ENCODE peak calls at places on chromosomes 4 and X, in nine cellular contexts. Z is lung microvascular endothelial cell, T is HCT116, Q is fibroblast of mammary gland, O is NCI-H345, U is NCI-H460, K is Calu3, F is right atrium auricular region, G is astrocyte. J is an unnamed sample.

GRCh38 chr4:5755161-5755560 is 44.2 kb downstream of the EVC start:
- DNase-seq in Z (no peak), T (no peak), Q (no peak), O (no peak), U (no peak), K (no peak), F (peak; percentile 16), G (no peak), J (no peak)

GRCh38 chr4:16706251-16706650 is 192.2 kb downstream of the LDB2 start:
- DNase-seq in Z (peak; percentile 51), T (no peak), Q (no peak), O (no peak), U (no peak), K (no peak), F (no peak), G (no peak), J (no peak)

GRCh38 chr4:173794662-173795061 is 264.6 kb upstream of the HAND2 start:
- DNase-seq in Z (peak; percentile 75), T (no peak), Q (peak; percentile 53), O (no peak), U (no peak), K (no peak), F (no peak), G (peak; percentile 30), J (no peak)

GRCh38 chr4:18464160-18464559 is 442.6 kb upstream of the LCORL start:
- DNase-seq in Z (no peak), T (no peak), Q (no peak), O (no peak), U (no peak), K (no peak), F (no peak), G (no peak), J (no peak)

GRCh38 chrX:29435396-29435795 is 780.0 kb upstream of the MAGEB2 start:
- DNase-seq in Z (no peak), T (no peak), Q (no peak), O (no peak), U (no peak), K (no peak), F (no peak), G (peak; percentile 43), J (no peak)

GRCh38 chr4:79078339-79078738 is 139.1 kb upstream of the PAQR3 start:
- DNase-seq in Z (no peak), T (no peak), Q (no peak), O (no peak), U (no peak), K (no peak), F (no peak), G (no peak), J (no peak)

GRCh38 chr4:5371415-5372190 is 320.3 kb downstream of the STK32B start:
- DNase-seq in Z (no peak), T (no peak), Q (no peak), O (peak; percentile 56), U (no peak), K (no peak), F (peak; percentile 26), G (peak; percentile 43), J (no peak)

GRCh38 chrX:120790118-120790517 is 85.5 kb downstream of the CT47B1 start:
- DNase-seq in Z (peak; percentile 78), T (peak; percentile 38), Q (peak; percentile 83), O (peak; percentile 50), U (peak; percentile 60), K (peak; percentile 16), F (no peak), G (peak; percentile 54), J (peak; percentile 74)

GRCh38 chr4:7124643-7125442 is 57.0 kb upstream of the GRPEL1 start:
- DNase-seq in Z (peak; percentile 33), T (no peak), Q (peak; percentile 94), O (peak; percentile 8), U (no peak), K (no peak), F (peak; percentile 81), G (peak; percentile 95), J (no peak)

GRCh38 chr4:126604273-126604867 is 1028.4 kb upstream of the INTU start:
- DNase-seq in Z (peak; percentile 44), T (peak; percentile 27), Q (peak; percentile 62), O (peak; percentile 23), U (peak; percentile 45), K (peak; percentile 23), F (no peak), G (no peak), J (peak; percentile 35)

GRCh38 chr4:83074086-83074704 is 39.2 kb downstream of the COPS4 start:
- DNase-seq in Z (peak; percentile 86), T (peak; percentile 65), Q (peak; percentile 91), O (peak; percentile 38), U (peak; percentile 67), K (peak; percentile 52), F (no peak), G (peak; percentile 67), J (peak; percentile 85)

GRCh38 chr4:106365613-106366012 is 3.0 kb downstream of the GIMD1 start:
- DNase-seq in Z (peak; percentile 92), T (no peak), Q (peak; percentile 92), O (no peak), U (peak; percentile 18), K (no peak), F (no peak), G (peak; percentile 95), J (peak; percentile 63)

GRCh38 chr4:156901871-156902270 is 69.7 kb downstream of the PDGFC start:
- DNase-seq in Z (peak; percentile 27), T (no peak), Q (peak; percentile 46), O (no peak), U (no peak), K (no peak), F (no peak), G (no peak), J (no peak)

GRCh38 chr4:95547708-95548471 is 883 bp downstream of the UNC5C start:
- DNase-seq in Z (no peak), T (no peak), Q (no peak), O (no peak), U (no peak), K (no peak), F (peak; percentile 68), G (peak; percentile 37), J (no peak)

GRCh38 chrX:153662266-153662665 is 11.3 kb downstream of the PNCK start:
- DNase-seq in Z (peak; percentile 29), T (peak; percentile 51), Q (peak; percentile 22), O (no peak), U (peak; percentile 61), K (peak; percentile 60), F (no peak), G (no peak), J (no peak)

GRCh38 chr4:128107766-128108165 is 46.7 kb downstream of the LARP1B start:
- DNase-seq in Z (peak; percentile 9), T (no peak), Q (peak; percentile 74), O (no peak), U (no peak), K (no peak), F (no peak), G (peak; percentile 90), J (no peak)

GRCh38 chr4:99636422-99636821 is 21.2 kb downstream of the C4orf54 start:
- DNase-seq in Z (no peak), T (no peak), Q (no peak), O (no peak), U (no peak), K (no peak), F (no peak), G (no peak), J (no peak)

GRCh38 chr4:25633541-25633940 is 22.1 kb upstream of the SLC34A2 start:
- DNase-seq in Z (no peak), T (no peak), Q (no peak), O (no peak), U (no peak), K (no peak), F (no peak), G (no peak), J (no peak)

GRCh38 chrX:142978130-142978684 is 47.5 kb upstream of the SPANXN4 start:
- DNase-seq in Z (no peak), T (no peak), Q (no peak), O (no peak), U (no peak), K (no peak), F (no peak), G (no peak), J (no peak)

GRCh38 chrX:138908577-138908976 is 197.1 kb upstream of the FGF13 start:
- DNase-seq in Z (no peak), T (no peak), Q (peak; percentile 22), O (no peak), U (no peak), K (no peak), F (no peak), G (no peak), J (no peak)

GRCh38 chrX:43646800-43647199 is 9.3 kb upstream of the MAOA start:
- DNase-seq in Z (no peak), T (no peak), Q (no peak), O (no peak), U (no peak), K (no peak), F (no peak), G (no peak), J (no peak)

GRCh38 chrX:100696699-100697351 is 35.1 kb downstream of the SYTL4 start:
- DNase-seq in Z (no peak), T (no peak), Q (no peak), O (no peak), U (no peak), K (no peak), F (no peak), G (no peak), J (no peak)

GRCh38 chr4:3461515-3462291 is 1.4 kb upstream of the DOK7 start:
- DNase-seq in Z (no peak), T (no peak), Q (no peak), O (peak; percentile 31), U (no peak), K (peak; percentile 79), F (no peak), G (no peak), J (no peak)

GRCh38 chr4:182367153-182367552 is 124.0 kb downstream of the TENM3 start:
- DNase-seq in Z (no peak), T (no peak), Q (no peak), O (no peak), U (no peak), K (no peak), F (no peak), G (peak; percentile 18), J (no peak)

GRCh38 chr4:159390648-159391047 is 287.8 kb downstream of the RAPGEF2 start:
- DNase-seq in Z (peak; percentile 99), T (peak; percentile 63), Q (peak; percentile 96), O (no peak), U (no peak), K (peak; percentile 56), F (no peak), G (peak; percentile 99), J (no peak)

GRCh38 chr4:15953625-15954024 is 9.3 kb downstream of the FGFBP2 start:
- DNase-seq in Z (no peak), T (no peak), Q (no peak), O (no peak), U (no peak), K (no peak), F (no peak), G (no peak), J (no peak)

GRCh38 chrX:130834149-130834548 is 68.9 kb downstream of the ENOX2 start:
- DNase-seq in Z (no peak), T (no peak), Q (no peak), O (no peak), U (no peak), K (no peak), F (no peak), G (no peak), J (no peak)

GRCh38 chrX:125810856-125811255 is 355.2 kb downstream of the DCAF12L2 start:
- DNase-seq in Z (no peak), T (no peak), Q (no peak), O (no peak), U (no peak), K (no peak), F (no peak), G (peak; percentile 1), J (no peak)

GRCh38 chrX:15854080-15854655 is 445 bp downstream of the AP1S2 start:
- DNase-seq in Z (peak; percentile 24), T (no peak), Q (peak; percentile 3), O (no peak), U (peak; percentile 30), K (peak; percentile 73), F (peak; percentile 62), G (no peak), J (no peak)

GRCh38 chr4:3836802-3837601 is 70.8 kb downstream of the ADRA2C start:
- DNase-seq in Z (no peak), T (peak; percentile 7), Q (no peak), O (no peak), U (no peak), K (peak; percentile 15), F (no peak), G (no peak), J (no peak)

GRCh38 chr4:88456757-88457306 is at the start of gene HERC5:
- DNase-seq in Z (peak; percentile 94), T (peak; percentile 85), Q (peak; percentile 94), O (peak; percentile 83), U (peak; percentile 86), K (peak; percentile 88), F (peak; percentile 95), G (peak; percentile 81), J (peak; percentile 85)